ENCODE peak calls at places on chromosomes 5 and 9, in six cellular contexts. R is NAMALWA; J is psoas muscle; X is SHP77; O is MV-4-11; G is stimulated activated CD8-positive, alpha-beta memory T cell treated with anti-CD3 and anti-CD28 coated beads, Interleukin-7, amount 100 ng/mL, for 1 hour. P is an unnamed sample.

GRCh38 chr9:118609355-118610044 is 759.7 kb downstream of the BRINP1 start:
- DNase-seq in R (no peak), G (no peak), O (no peak), J (no peak), X (no peak), P (no peak)

GRCh38 chr9:129910628-129911567 is 75.6 kb downstream of the USP20 start:
- DNase-seq in R (no peak), J (no peak), O (peak), X (no peak), G (no peak), P (peak)

GRCh38 chr5:164300295-164300694 is 794.9 kb downstream of the MAT2B start:
- DNase-seq in O (no peak), G (no peak), R (no peak), J (no peak), X (no peak), P (no peak)

GRCh38 chr9:36245906-36246305 is 12.3 kb downstream of the GNE start:
- DNase-seq in G (no peak), J (no peak), O (no peak), X (no peak), R (no peak), P (no peak)

GRCh38 chr5:74122979-74123575 is 497.1 kb downstream of the ARHGEF28 start:
- DNase-seq in J (no peak), R (no peak), G (no peak), O (no peak), X (no peak), P (no peak)

GRCh38 chr9:109037946-109038345 is 24.6 kb upstream of the CTNNAL1 start:
- DNase-seq in O (no peak), G (no peak), R (no peak), J (no peak), X (no peak), P (no peak)

GRCh38 chr5:128201065-128201926 is 117.7 kb downstream of the SLC12A2 start:
- DNase-seq in G (peak), X (peak), R (peak), J (peak), O (no peak), P (peak)

GRCh38 chr9:100724932-100725331 is 147.1 kb downstream of the CAVIN4 start:
- DNase-seq in X (no peak), O (no peak), J (no peak), G (no peak), R (no peak), P (no peak)

GRCh38 chr9:89425921-89426388 is 72.0 kb downstream of the SEMA4D start:
- DNase-seq in J (peak), G (no peak), R (no peak), O (no peak), X (no peak), P (no peak)

GRCh38 chr5:135395451-135395850 is 3.6 kb downstream of the MACROH2A1 start:
- DNase-seq in G (no peak), O (peak), X (no peak), R (no peak), J (no peak), P (no peak)

GRCh38 chr9:114894801-114895433 is 35.5 kb downstream of the TNFSF8 start:
- DNase-seq in X (peak), R (no peak), G (no peak), J (no peak), O (peak), P (no peak)

GRCh38 chr9:93159601-93160418 is 24.1 kb upstream of the WNK2 start:
- DNase-seq in J (peak), X (peak), O (peak), R (peak), G (peak), P (peak)

GRCh38 chr5:103587185-103587748 is 24.7 kb upstream of the NUDT12 start:
- DNase-seq in R (peak), X (peak), J (no peak), G (no peak), O (peak), P (no peak)

P was measured in right atrium auricular region.